ENCODE peak calls at places on chromosome 17, in four cellular contexts. X is MCF 10A, M is AG20443, K is GM12892. O is an unnamed sample.

GRCh38 chr17:38724337-38724988 is 5.7 kb upstream of the CISD3 start:
- DNase-seq in X (no peak), M (no peak), K (no peak), O (no peak)

GRCh38 chr17:57523926-57524634 is 221.0 kb downstream of the CCDC182 start:
- DNase-seq in X (peak), M (peak), K (no peak), O (peak)

GRCh38 chr17:27452828-27453227 is 3.4 kb upstream of the KSR1 start:
- DNase-seq in X (no peak), M (no peak), K (no peak), O (no peak)

GRCh38 chr17:35286120-35286781 is 43.4 kb downstream of the SLFN5 start:
- DNase-seq in X (no peak), M (no peak), K (no peak), O (no peak)

GRCh38 chr17:50066995-50067394 is 11.1 kb downstream of the ITGA3 start:
- DNase-seq in X (no peak), M (no peak), K (no peak), O (no peak)

GRCh38 chr17:50047488-50048126 is 8.3 kb upstream of the ITGA3 start:
- DNase-seq in X (peak), M (peak), K (no peak), O (peak)

GRCh38 chr17:70603226-70603625 is 433.9 kb downstream of the KCNJ2 start:
- DNase-seq in X (no peak), M (no peak), K (no peak), O (no peak)

GRCh38 chr17:47978324-47978723 is 7.4 kb downstream of the CDK5RAP3 start:
- DNase-seq in X (peak), M (peak), K (peak), O (peak)

GRCh38 chr17:79947351-79948031 is 88.2 kb downstream of the TBC1D16 start:
- DNase-seq in X (peak), M (no peak), K (peak), O (peak)

GRCh38 chr17:31283841-31284240 is 13.2 kb downstream of the OMG start:
- DNase-seq in X (no peak), M (no peak), K (no peak), O (no peak)

GRCh38 chr17:78128616-78129384 is at the start of gene TMC6:
- DNase-seq in X (peak), M (peak), K (peak), O (peak)

GRCh38 chr17:50344712-50345380 is 1.1 kb upstream of the XYLT2 start:
- DNase-seq in X (no peak), M (peak), K (no peak), O (no peak)

GRCh38 chr17:42548070-42548837 is 4.5 kb upstream of the HSD17B1 start:
- DNase-seq in X (peak), M (no peak), K (peak), O (no peak)

GRCh38 chr17:1890758-1891450 is 61.1 kb downstream of the RPA1 start:
- DNase-seq in X (no peak), M (no peak), K (no peak), O (no peak)

GRCh38 chr17:18951941-18952842 is at the start of gene SLC5A10:
- DNase-seq in X (no peak), M (peak), K (peak), O (no peak)

O was measured in RWPE1.